ENCODE peak calls at places on chromosome 20, in nine cellular contexts. M is psoas muscle, Y is endothelial cell, G is Panc1, T is colonic mucosa, S is stomach, X is HFF-Myc, K is AG10803, B is fibroblast of the aortic adventitia. E is an unnamed sample.

GRCh38 chr20:32906200-32906599 is 47.5 kb downstream of the EFCAB8 start:
- DNase-seq in M (no peak), Y (no peak), G (no peak), T (no peak), S (no peak), X (no peak), K (no peak), B (no peak), E (no peak)

GRCh38 chr20:33531047-33531877 is 41.4 kb downstream of the CBFA2T2 start:
- DNase-seq in M (no peak), Y (no peak), G (no peak), T (no peak), S (no peak), X (no peak), K (peak), B (peak), E (no peak)

GRCh38 chr20:35129647-35130069 is 17.5 kb downstream of the EDEM2 start:
- DNase-seq in M (no peak), Y (no peak), G (peak), T (no peak), S (no peak), X (no peak), K (no peak), B (peak), E (peak)

GRCh38 chr20:32327087-32327681 is 30.9 kb upstream of the ASXL1 start:
- DNase-seq in M (no peak), Y (no peak), G (no peak), T (no peak), S (no peak), X (no peak), K (no peak), B (peak), E (peak)

GRCh38 chr20:33061626-33062025 is 7.9 kb downstream of the BPIFB3 start:
- DNase-seq in M (no peak), Y (no peak), G (no peak), T (no peak), S (no peak), X (no peak), K (no peak), B (no peak), E (peak)

GRCh38 chr20:48635791-48636267 is 192.0 kb downstream of the PREX1 start:
- DNase-seq in M (peak), Y (peak), G (no peak), T (peak), S (no peak), X (no peak), K (no peak), B (peak), E (no peak)

GRCh38 chr20:4256886-4257285 is 241.5 kb upstream of the RNF24 start:
- DNase-seq in M (no peak), Y (no peak), G (no peak), T (no peak), S (no peak), X (no peak), K (peak), B (no peak), E (no peak)

GRCh38 chr20:38195521-38195920 is 30.5 kb upstream of the TGM2 start:
- DNase-seq in M (no peak), Y (no peak), G (no peak), T (no peak), S (no peak), X (no peak), K (no peak), B (no peak), E (peak)

GRCh38 chr20:33650111-33650752 is 11.9 kb upstream of the C20orf144 start:
- DNase-seq in M (no peak), Y (no peak), G (no peak), T (peak), S (no peak), X (no peak), K (no peak), B (no peak), E (peak)

GRCh38 chr20:32040142-32040953 is 11.7 kb upstream of the HCK start:
- DNase-seq in M (peak), Y (no peak), G (no peak), T (no peak), S (no peak), X (no peak), K (no peak), B (no peak), E (peak)

GRCh38 chr20:61121661-61122060 is 130.4 kb upstream of the CDH4 start:
- DNase-seq in M (no peak), Y (no peak), G (no peak), T (no peak), S (no peak), X (no peak), K (no peak), B (no peak), E (peak)

GRCh38 chr20:3749689-3750639 is 17.5 kb downstream of the HSPA12B start:
- DNase-seq in M (no peak), Y (peak), G (no peak), T (no peak), S (peak), X (no peak), K (no peak), B (no peak), E (no peak)

GRCh38 chr20:25044660-25045342 is 13.1 kb downstream of the ACSS1 start:
- DNase-seq in M (peak), Y (no peak), G (no peak), T (no peak), S (no peak), X (no peak), K (no peak), B (no peak), E (peak)

GRCh38 chr20:4813076-4813838 is 91.5 kb downstream of the PRND start:
- DNase-seq in M (no peak), Y (no peak), G (no peak), T (no peak), S (no peak), X (no peak), K (no peak), B (no peak), E (no peak)

GRCh38 chr20:5751856-5752255 is 1.7 kb downstream of the SHLD1 start:
- DNase-seq in M (no peak), Y (no peak), G (no peak), T (peak), S (peak), X (no peak), K (no peak), B (peak), E (no peak)

GRCh38 chr20:31322504-31322903 is 14.1 kb upstream of the DEFB116 start:
- DNase-seq in M (no peak), Y (no peak), G (no peak), T (no peak), S (no peak), X (no peak), K (no peak), B (no peak), E (no peak)

GRCh38 chr20:17655865-17656489 is 26.1 kb downstream of the RRBP1 start:
- DNase-seq in M (no peak), Y (no peak), G (no peak), T (no peak), S (no peak), X (no peak), K (peak), B (peak), E (peak)

GRCh38 chr20:48717959-48718223 is 109.9 kb downstream of the PREX1 start:
- DNase-seq in M (no peak), Y (no peak), G (no peak), T (no peak), S (no peak), X (no peak), K (no peak), B (no peak), E (no peak)

GRCh38 chr20:8457978-8458377 is 325.9 kb downstream of the PLCB1 start:
- DNase-seq in M (no peak), Y (no peak), G (no peak), T (no peak), S (no peak), X (no peak), K (no peak), B (no peak), E (no peak)

GRCh38 chr20:19817017-19817416 is 59.0 kb downstream of the RIN2 start:
- DNase-seq in M (no peak), Y (no peak), G (no peak), T (no peak), S (no peak), X (peak), K (peak), B (peak), E (peak)

GRCh38 chr20:49167811-49168507 is 20.2 kb downstream of the STAU1 start:
- DNase-seq in M (no peak), Y (no peak), G (no peak), T (no peak), S (no peak), X (no peak), K (peak), B (peak), E (no peak)

GRCh38 chr20:1872456-1873183 is 22.6 kb upstream of the SIRPA start:
- DNase-seq in M (no peak), Y (no peak), G (no peak), T (no peak), S (no peak), X (no peak), K (no peak), B (no peak), E (no peak)

GRCh38 chr20:17620371-17621228 is 50.7 kb downstream of the DSTN start:
- DNase-seq in M (no peak), Y (no peak), G (no peak), T (no peak), S (peak), X (no peak), K (no peak), B (no peak), E (peak)

GRCh38 chr20:60138263-60139127 is 180.3 kb downstream of the CDH26 start:
- DNase-seq in M (peak), Y (no peak), G (no peak), T (peak), S (peak), X (no peak), K (peak), B (no peak), E (peak)

GRCh38 chr20:16701296-16701695 is 28.5 kb upstream of the SNRPB2 start:
- DNase-seq in M (no peak), Y (peak), G (peak), T (no peak), S (peak), X (no peak), K (peak), B (no peak), E (no peak)

GRCh38 chr20:20368414-20369352 is 779 bp downstream of the INSM1 start:
- DNase-seq in M (no peak), Y (peak), G (no peak), T (no peak), S (no peak), X (no peak), K (no peak), B (no peak), E (no peak)

GRCh38 chr20:20010639-20011500 is 6.3 kb upstream of the NAA20 start:
- DNase-seq in M (no peak), Y (no peak), G (no peak), T (no peak), S (no peak), X (peak), K (peak), B (peak), E (no peak)

GRCh38 chr20:41428285-41428684 is 61.7 kb upstream of the EMILIN3 start:
- DNase-seq in M (no peak), Y (no peak), G (no peak), T (no peak), S (no peak), X (peak), K (peak), B (peak), E (peak)

GRCh38 chr20:17570347-17571152 is 675 bp downstream of the DSTN start:
- DNase-seq in M (peak), Y (peak), G (no peak), T (peak), S (peak), X (no peak), K (peak), B (peak), E (no peak)

GRCh38 chr20:11995750-11996567 is 78.3 kb downstream of the BTBD3 start:
- DNase-seq in M (no peak), Y (no peak), G (no peak), T (no peak), S (no peak), X (no peak), K (peak), B (no peak), E (no peak)

GRCh38 chr20:41533537-41534136 is 84.5 kb downstream of the CHD6 start:
- DNase-seq in M (no peak), Y (no peak), G (no peak), T (peak), S (peak), X (no peak), K (no peak), B (no peak), E (no peak)

GRCh38 chr20:33119725-33120720 is 40.6 kb downstream of the BPIFB4 start:
- DNase-seq in M (no peak), Y (no peak), G (no peak), T (no peak), S (no peak), X (no peak), K (no peak), B (no peak), E (peak)

GRCh38 chr20:24381886-24382285 is 87.5 kb upstream of the SYNDIG1 start:
- DNase-seq in M (no peak), Y (no peak), G (no peak), T (no peak), S (no peak), X (no peak), K (no peak), B (no peak), E (no peak)

GRCh38 chr20:33798444-33798843 is 12.7 kb upstream of the CHMP4B start:
- DNase-seq in M (no peak), Y (no peak), G (no peak), T (peak), S (no peak), X (no peak), K (no peak), B (no peak), E (no peak)

GRCh38 chr20:8557711-8558110 is 425.6 kb downstream of the PLCB1 start:
- DNase-seq in M (no peak), Y (no peak), G (no peak), T (no peak), S (no peak), X (no peak), K (peak), B (peak), E (no peak)

GRCh38 chr20:46689082-46689753 is at the start of gene TP53RK:
- DNase-seq in M (peak), Y (peak), G (peak), T (peak), S (peak), X (peak), K (peak), B (peak), E (peak)
- TF ChIP-seq CTCF in M (peak), Y (peak), G (no peak), T (peak), S (no peak), X (no peak), K (peak), B (peak), E (peak)

GRCh38 chr20:62352402-62353288 is 14.5 kb downstream of the LAMA5 start:
- DNase-seq in M (peak), Y (no peak), G (no peak), T (no peak), S (peak), X (no peak), K (no peak), B (no peak), E (peak)
- TF ChIP-seq CTCF in M (peak), Y (no peak), G (no peak), T (no peak), S (no peak), X (no peak), K (no peak), B (no peak), E (peak)

DNA sequence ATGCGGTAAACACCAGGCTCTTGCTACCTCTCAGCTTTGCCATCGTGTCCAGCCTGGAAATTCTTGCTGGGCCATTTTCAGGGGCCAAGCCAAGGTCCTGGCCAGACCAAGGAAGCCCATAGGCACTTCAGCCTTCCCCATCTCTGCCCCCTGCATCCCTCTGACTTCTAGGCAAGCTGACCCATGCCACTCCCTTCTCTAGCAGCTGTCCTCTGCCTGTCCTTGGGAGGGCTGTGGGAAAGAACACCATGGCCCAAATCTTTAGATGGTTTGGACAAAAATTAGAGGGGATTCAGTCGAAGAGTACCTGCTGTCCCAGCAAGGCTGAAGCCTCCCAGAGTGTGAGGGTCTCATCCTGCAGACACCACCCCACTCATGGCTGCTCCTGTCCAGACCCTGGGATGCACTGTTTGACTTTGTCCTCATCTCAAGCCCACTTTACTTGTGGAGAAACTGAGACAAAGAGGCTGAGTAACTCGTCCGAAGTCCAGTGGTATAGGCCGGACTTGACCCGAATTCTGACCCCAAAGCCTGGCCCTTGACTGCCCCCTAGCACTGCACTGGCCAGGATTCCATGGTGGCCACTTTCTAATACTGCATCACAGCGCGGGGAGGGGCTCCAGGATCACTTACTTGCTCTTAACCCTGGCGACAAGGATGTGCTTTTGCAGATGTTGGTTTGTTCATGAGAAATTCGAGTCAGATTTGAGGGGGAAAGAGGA is 22.4 kb upstream of the STX16 start:
- DNase-seq in M (no peak), Y (no peak), G (no peak), T (no peak), S (no peak), X (no peak), K (no peak), B (no peak), E (no peak)
- TF ChIP-seq CTCF in M (no peak), Y (no peak), G (no peak), T (no peak), S (no peak), X (no peak), K (no peak), B (no peak), E (no peak)

DNA sequence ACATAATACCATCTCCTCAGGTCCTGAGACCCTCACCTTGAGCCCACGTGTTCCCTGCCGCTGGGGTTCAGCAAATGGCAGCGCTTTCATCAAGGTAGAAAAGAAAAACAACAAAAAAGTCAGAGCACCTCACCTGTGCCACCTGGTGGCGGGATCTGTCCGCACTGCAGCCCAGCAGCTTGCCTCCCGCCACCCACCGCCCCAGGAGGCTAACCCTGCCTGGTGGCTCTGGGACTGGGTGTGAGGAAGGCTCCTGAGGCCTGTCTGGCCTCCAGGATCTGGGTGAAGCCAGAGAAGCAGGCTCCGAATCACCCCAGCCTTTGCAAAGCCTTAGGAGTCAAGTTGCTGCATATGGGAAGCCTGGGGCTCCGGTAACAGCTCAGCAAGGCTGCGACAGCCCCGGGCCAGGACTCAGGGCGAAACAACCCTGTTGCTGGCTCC is 270.8 kb downstream of the BMP7 start:
- DNase-seq in M (no peak), Y (peak), G (no peak), T (no peak), S (no peak), X (no peak), K (no peak), B (no peak), E (peak)
- TF ChIP-seq CTCF in M (peak), Y (peak), G (peak), T (peak), S (no peak), X (peak), K (peak), B (no peak), E (peak)

DNA sequence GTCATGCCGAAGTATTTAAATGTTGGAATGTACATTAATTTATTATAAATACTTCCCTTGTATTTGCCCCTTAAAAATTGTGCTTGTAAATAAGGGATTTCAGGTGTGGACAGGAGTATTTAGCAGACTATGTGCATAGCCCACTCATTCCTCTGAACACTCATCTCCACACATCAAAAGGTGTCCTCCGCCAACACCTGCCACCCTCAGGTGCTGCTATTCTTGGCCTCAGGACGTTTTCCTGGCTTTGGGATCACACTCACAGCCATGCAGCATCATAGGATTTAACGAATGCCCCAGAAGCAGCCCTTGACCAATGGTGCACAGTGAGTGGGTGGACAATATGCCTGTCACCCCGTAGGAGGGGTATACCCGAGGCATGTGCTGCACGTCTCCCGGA is 230.9 kb downstream of the ZNF217 start:
- DNase-seq in M (no peak), Y (no peak), G (no peak), T (no peak), S (no peak), X (no peak), K (no peak), B (no peak), E (no peak)
- TF ChIP-seq CTCF in M (no peak), Y (no peak), G (no peak), T (no peak), S (no peak), X (no peak), K (no peak), B (no peak), E (no peak)

GRCh38 chr20:44388466-44389023 is 33.0 kb downstream of the HNF4A start:
- DNase-seq in M (peak), Y (peak), G (peak), T (peak), S (peak), X (peak), K (peak), B (peak), E (peak)
- TF ChIP-seq CTCF in M (peak), Y (peak), G (peak), T (peak), S (no peak), X (peak), K (peak), B (peak), E (peak)

GRCh38 chr20:36872857-36873256 is 3.1 kb upstream of the TLDC2 start:
- DNase-seq in M (no peak), Y (no peak), G (no peak), T (no peak), S (peak), X (no peak), K (no peak), B (no peak), E (no peak)
- TF ChIP-seq CTCF in M (no peak), Y (no peak), G (no peak), T (no peak), S (no peak), X (no peak), K (no peak), B (no peak), E (no peak)

GRCh38 chr20:50569864-50570836 is 60.0 kb downstream of the PTPN1 start:
- DNase-seq in M (no peak), Y (peak), G (no peak), T (no peak), S (no peak), X (no peak), K (no peak), B (peak), E (peak)
- TF ChIP-seq CTCF in M (no peak), Y (no peak), G (no peak), T (no peak), S (no peak), X (peak), K (peak), B (peak), E (peak)

GRCh38 chr20:57400262-57400701 is 9.1 kb downstream of the RBM38 start:
- DNase-seq in M (peak), Y (no peak), G (no peak), T (no peak), S (no peak), X (no peak), K (no peak), B (no peak), E (no peak)
- TF ChIP-seq CTCF in M (no peak), Y (no peak), G (no peak), T (no peak), S (no peak), X (no peak), K (no peak), B (no peak), E (no peak)

GRCh38 chr20:54199721-54200176 is 8.1 kb upstream of the PFDN4 start:
- DNase-seq in M (peak), Y (peak), G (peak), T (peak), S (peak), X (peak), K (peak), B (peak), E (no peak)
- TF ChIP-seq CTCF in M (peak), Y (peak), G (peak), T (peak), S (no peak), X (peak), K (peak), B (peak), E (peak)

E was measured in RWPE2.